ENCODE peak calls at places on chromosomes 4 and X, in six cellular contexts. One of them, this sample, is unnamed.

GRCh38 chrX:20641954-20642353 is 375.2 kb upstream of the RPS6KA3 start:
- DNase-seq in endothelial cell: no peak
- DNase-seq in fibroblast of villous mesenchyme: no peak
- DNase-seq in GM12865: no peak
- DNase-seq in RWPE2: no peak
- DNase-seq in ovary: no peak
- DNase-seq in this sample: no peak

GRCh38 chr4:16116019-16116418 is 32.2 kb upstream of the PROM1 start:
- DNase-seq in endothelial cell: no peak
- DNase-seq in fibroblast of villous mesenchyme: no peak
- DNase-seq in GM12865: no peak
- DNase-seq in RWPE2: no peak
- DNase-seq in ovary: no peak
- DNase-seq in this sample: no peak

GRCh38 chrX:20139966-20140365 is 1.7 kb downstream of the EIF1AX start:
- DNase-seq in endothelial cell: no peak
- DNase-seq in fibroblast of villous mesenchyme: peak; percentile 55
- DNase-seq in GM12865: no peak
- DNase-seq in RWPE2: no peak
- DNase-seq in ovary: no peak
- DNase-seq in this sample: no peak

GRCh38 chr4:141387299-141387698 is 166.6 kb downstream of the ZNF330 start:
- DNase-seq in endothelial cell: no peak
- DNase-seq in fibroblast of villous mesenchyme: peak; percentile 65
- DNase-seq in GM12865: no peak
- DNase-seq in RWPE2: no peak
- DNase-seq in ovary: no peak
- DNase-seq in this sample: no peak

GRCh38 chr4:41638806-41639205 is 100.8 kb downstream of the LIMCH1 start:
- DNase-seq in endothelial cell: no peak
- DNase-seq in fibroblast of villous mesenchyme: no peak
- DNase-seq in GM12865: no peak
- DNase-seq in RWPE2: no peak
- DNase-seq in ovary: no peak
- DNase-seq in this sample: no peak

GRCh38 chrX:52870041-52870440 is 2.2 kb upstream of the XAGE3 start:
- DNase-seq in endothelial cell: no peak
- DNase-seq in fibroblast of villous mesenchyme: no peak
- DNase-seq in GM12865: no peak
- DNase-seq in RWPE2: no peak
- DNase-seq in ovary: no peak
- DNase-seq in this sample: no peak

GRCh38 chrX:136189222-136189621 is 41.9 kb downstream of the FHL1 start:
- DNase-seq in endothelial cell: no peak
- DNase-seq in fibroblast of villous mesenchyme: no peak
- DNase-seq in GM12865: no peak
- DNase-seq in RWPE2: no peak
- DNase-seq in ovary: no peak
- DNase-seq in this sample: no peak

GRCh38 chr4:4524364-4524763 is 17.5 kb downstream of the STX18 start:
- DNase-seq in endothelial cell: peak; percentile 9
- DNase-seq in fibroblast of villous mesenchyme: no peak
- DNase-seq in GM12865: peak; percentile 92
- DNase-seq in RWPE2: no peak
- DNase-seq in ovary: no peak
- DNase-seq in this sample: peak; percentile 8

GRCh38 chr4:98539299-98539698 is 119.1 kb downstream of the TSPAN5 start:
- DNase-seq in endothelial cell: no peak
- DNase-seq in fibroblast of villous mesenchyme: no peak
- DNase-seq in GM12865: no peak
- DNase-seq in RWPE2: no peak
- DNase-seq in ovary: no peak
- DNase-seq in this sample: no peak

GRCh38 chrX:63652086-63652775 is 132.8 kb downstream of the ARHGEF9 start:
- DNase-seq in endothelial cell: no peak
- DNase-seq in fibroblast of villous mesenchyme: peak; percentile 28
- DNase-seq in GM12865: no peak
- DNase-seq in RWPE2: no peak
- DNase-seq in ovary: no peak
- DNase-seq in this sample: no peak

GRCh38 chrX:20974326-20974725 is 399.9 kb upstream of the CNKSR2 start:
- DNase-seq in endothelial cell: no peak
- DNase-seq in fibroblast of villous mesenchyme: peak; percentile 74
- DNase-seq in GM12865: no peak
- DNase-seq in RWPE2: no peak
- DNase-seq in ovary: no peak
- DNase-seq in this sample: no peak

GRCh38 chr4:25927361-25928040 is 13.5 kb downstream of the SMIM20 start:
- DNase-seq in endothelial cell: no peak
- DNase-seq in fibroblast of villous mesenchyme: no peak
- DNase-seq in GM12865: no peak
- DNase-seq in RWPE2: no peak
- DNase-seq in ovary: no peak
- DNase-seq in this sample: no peak

GRCh38 chr4:20618729-20619128 is 81.5 kb upstream of the PACRGL start:
- DNase-seq in endothelial cell: no peak
- DNase-seq in fibroblast of villous mesenchyme: no peak
- DNase-seq in GM12865: no peak
- DNase-seq in RWPE2: no peak
- DNase-seq in ovary: no peak
- DNase-seq in this sample: peak; percentile 6

GRCh38 chrX:68196939-68197791 is 236.1 kb downstream of the OPHN1 start:
- DNase-seq in endothelial cell: peak; percentile 28
- DNase-seq in fibroblast of villous mesenchyme: peak; percentile 43
- DNase-seq in GM12865: peak; percentile 37
- DNase-seq in RWPE2: no peak
- DNase-seq in ovary: no peak
- DNase-seq in this sample: peak; percentile 28

GRCh38 chr4:138241281-138242075 is 671 bp downstream of the SLC7A11 start:
- DNase-seq in endothelial cell: no peak
- DNase-seq in fibroblast of villous mesenchyme: peak; percentile 49
- DNase-seq in GM12865: peak; percentile 33
- DNase-seq in RWPE2: no peak
- DNase-seq in ovary: no peak
- DNase-seq in this sample: peak; percentile 34

GRCh38 chrX:87572911-87573310 is 55.3 kb downstream of the KLHL4 start:
- DNase-seq in endothelial cell: no peak
- DNase-seq in fibroblast of villous mesenchyme: peak; percentile 8
- DNase-seq in GM12865: no peak
- DNase-seq in RWPE2: no peak
- DNase-seq in ovary: no peak
- DNase-seq in this sample: no peak

GRCh38 chr4:59455751-59456150 is 1744.4 kb upstream of the ADGRL3 start:
- DNase-seq in endothelial cell: no peak
- DNase-seq in fibroblast of villous mesenchyme: no peak
- DNase-seq in GM12865: no peak
- DNase-seq in RWPE2: no peak
- DNase-seq in ovary: no peak
- DNase-seq in this sample: no peak

GRCh38 chr4:1371831-1372165 is 24.8 kb downstream of the UVSSA start:
- DNase-seq in endothelial cell: no peak
- DNase-seq in fibroblast of villous mesenchyme: no peak
- DNase-seq in GM12865: no peak
- DNase-seq in RWPE2: no peak
- DNase-seq in ovary: no peak
- DNase-seq in this sample: no peak

GRCh38 chr4:36222702-36223101 is 21.6 kb downstream of the ARAP2 start:
- DNase-seq in endothelial cell: no peak
- DNase-seq in fibroblast of villous mesenchyme: no peak
- DNase-seq in GM12865: no peak
- DNase-seq in RWPE2: no peak
- DNase-seq in ovary: no peak
- DNase-seq in this sample: no peak

GRCh38 chr4:71978192-71978845 is 53.5 kb upstream of the NPFFR2 start:
- DNase-seq in endothelial cell: no peak
- DNase-seq in fibroblast of villous mesenchyme: no peak
- DNase-seq in GM12865: no peak
- DNase-seq in RWPE2: no peak
- DNase-seq in ovary: no peak
- DNase-seq in this sample: no peak

GRCh38 chr4:82797048-82797590 is 1.5 kb downstream of the SCD5 start:
- DNase-seq in endothelial cell: no peak
- DNase-seq in fibroblast of villous mesenchyme: no peak
- DNase-seq in GM12865: no peak
- DNase-seq in RWPE2: no peak
- DNase-seq in ovary: peak; percentile 55
- DNase-seq in this sample: no peak

GRCh38 chrX:24005028-24005427 is 22.0 kb downstream of the KLHL15 start:
- DNase-seq in endothelial cell: no peak
- DNase-seq in fibroblast of villous mesenchyme: no peak
- DNase-seq in GM12865: peak; percentile 33
- DNase-seq in RWPE2: no peak
- DNase-seq in ovary: no peak
- DNase-seq in this sample: no peak

GRCh38 chr4:113945906-113946305 is 33.5 kb downstream of the ARSJ start:
- DNase-seq in endothelial cell: no peak
- DNase-seq in fibroblast of villous mesenchyme: no peak
- DNase-seq in GM12865: no peak
- DNase-seq in RWPE2: no peak
- DNase-seq in ovary: no peak
- DNase-seq in this sample: no peak

GRCh38 chr4:76016383-76016782 is 6.9 kb downstream of the CXCL10 start:
- DNase-seq in endothelial cell: no peak
- DNase-seq in fibroblast of villous mesenchyme: no peak
- DNase-seq in GM12865: peak; percentile 83
- DNase-seq in RWPE2: no peak
- DNase-seq in ovary: no peak
- DNase-seq in this sample: no peak

GRCh38 chr4:89803915-89804314 is 33.0 kb downstream of the SNCA start:
- DNase-seq in endothelial cell: no peak
- DNase-seq in fibroblast of villous mesenchyme: no peak
- DNase-seq in GM12865: no peak
- DNase-seq in RWPE2: no peak
- DNase-seq in ovary: no peak
- DNase-seq in this sample: no peak

GRCh38 chr4:10005632-10006031 is 15.7 kb downstream of the SLC2A9 start:
- DNase-seq in endothelial cell: no peak
- DNase-seq in fibroblast of villous mesenchyme: no peak
- DNase-seq in GM12865: no peak
- DNase-seq in RWPE2: no peak
- DNase-seq in ovary: no peak
- DNase-seq in this sample: no peak

GRCh38 chrX:70439016-70439415 is 5.6 kb upstream of the DLG3 start:
- DNase-seq in endothelial cell: no peak
- DNase-seq in fibroblast of villous mesenchyme: no peak
- DNase-seq in GM12865: peak; percentile 49
- DNase-seq in RWPE2: no peak
- DNase-seq in ovary: no peak
- DNase-seq in this sample: no peak

GRCh38 chrX:146934256-146934655 is 119.7 kb upstream of the CXorf51A start:
- DNase-seq in endothelial cell: no peak
- DNase-seq in fibroblast of villous mesenchyme: no peak
- DNase-seq in GM12865: no peak
- DNase-seq in RWPE2: no peak
- DNase-seq in ovary: no peak
- DNase-seq in this sample: no peak

GRCh38 chrX:41350150-41350975 is 16.4 kb downstream of the DDX3X start:
- DNase-seq in endothelial cell: no peak
- DNase-seq in fibroblast of villous mesenchyme: peak; percentile 41
- DNase-seq in GM12865: no peak
- DNase-seq in RWPE2: no peak
- DNase-seq in ovary: no peak
- DNase-seq in this sample: no peak

GRCh38 chr4:152166567-152166966 is 369.3 kb downstream of the FBXW7 start:
- DNase-seq in endothelial cell: peak; percentile 47
- DNase-seq in fibroblast of villous mesenchyme: peak; percentile 11
- DNase-seq in GM12865: no peak
- DNase-seq in RWPE2: no peak
- DNase-seq in ovary: no peak
- DNase-seq in this sample: peak; percentile 79

GRCh38 chr4:1762264-1763010 is 30.7 kb upstream of the FGFR3 start:
- DNase-seq in endothelial cell: no peak
- DNase-seq in fibroblast of villous mesenchyme: no peak
- DNase-seq in GM12865: no peak
- DNase-seq in RWPE2: no peak
- DNase-seq in ovary: no peak
- DNase-seq in this sample: no peak

GRCh38 chr4:98706200-98706813 is 47.9 kb upstream of the TSPAN5 start:
- DNase-seq in endothelial cell: no peak
- DNase-seq in fibroblast of villous mesenchyme: no peak
- DNase-seq in GM12865: no peak
- DNase-seq in RWPE2: no peak
- DNase-seq in ovary: no peak
- DNase-seq in this sample: no peak

GRCh38 chr4:185396724-185397402 is at the start of gene ANKRD37:
- DNase-seq in endothelial cell: peak; percentile 38
- DNase-seq in fibroblast of villous mesenchyme: no peak
- DNase-seq in GM12865: no peak
- DNase-seq in RWPE2: no peak
- DNase-seq in ovary: no peak
- DNase-seq in this sample: no peak
- TF ChIP-seq CTCF in endothelial cell: no peak
- TF ChIP-seq CTCF in fibroblast of villous mesenchyme: no peak
- TF ChIP-seq CTCF in GM12865: no peak
- TF ChIP-seq CTCF in RWPE2: no peak
- TF ChIP-seq CTCF in ovary: no peak
- TF ChIP-seq CTCF in this sample: no peak

GRCh38 chr4:31692407-31692940 is 972.3 kb downstream of the PCDH7 start:
- DNase-seq in endothelial cell: no peak
- DNase-seq in fibroblast of villous mesenchyme: no peak
- DNase-seq in GM12865: no peak
- DNase-seq in RWPE2: no peak
- DNase-seq in ovary: no peak
- DNase-seq in this sample: no peak
- TF ChIP-seq CTCF in endothelial cell: no peak
- TF ChIP-seq CTCF in fibroblast of villous mesenchyme: no peak
- TF ChIP-seq CTCF in GM12865: no peak
- TF ChIP-seq CTCF in RWPE2: peak; percentile 65
- TF ChIP-seq CTCF in ovary: no peak
- TF ChIP-seq CTCF in this sample: no peak

GRCh38 chrX:118115948-118116307 is 682 bp downstream of the KLHL13 start:
- DNase-seq in endothelial cell: no peak
- DNase-seq in fibroblast of villous mesenchyme: no peak
- DNase-seq in GM12865: no peak
- DNase-seq in RWPE2: no peak
- DNase-seq in ovary: no peak
- DNase-seq in this sample: no peak

GRCh38 chrX:118116308-118117068 is at the start of gene KLHL13:
- DNase-seq in endothelial cell: peak; percentile 25
- DNase-seq in fibroblast of villous mesenchyme: peak; percentile 5
- DNase-seq in GM12865: peak; percentile 39
- DNase-seq in RWPE2: no peak
- DNase-seq in ovary: peak; percentile 62
- DNase-seq in this sample: peak; percentile 56

DNA sequence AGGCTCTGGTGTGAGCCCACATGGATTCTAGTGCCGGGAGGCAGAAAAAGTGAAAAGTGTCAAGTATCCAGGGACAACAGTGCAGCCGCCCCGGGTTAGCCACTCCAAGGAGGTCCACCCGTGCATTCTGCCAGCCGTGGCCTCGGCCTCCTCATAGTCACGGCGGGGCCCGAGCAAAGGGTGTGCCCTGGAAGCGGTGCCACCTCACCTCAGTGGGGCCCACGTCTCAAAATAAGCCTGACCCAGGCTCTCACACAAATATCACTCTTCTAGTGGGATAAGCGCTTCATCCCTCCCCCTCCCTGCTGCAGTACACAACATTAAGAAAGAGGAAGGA is 427 bp upstream of the KLHL13 start:
- DNase-seq in endothelial cell: no peak
- DNase-seq in fibroblast of villous mesenchyme: no peak
- DNase-seq in GM12865: no peak
- DNase-seq in RWPE2: no peak
- DNase-seq in ovary: no peak
- DNase-seq in this sample: no peak
- TF ChIP-seq CTCF in endothelial cell: no peak
- TF ChIP-seq CTCF in fibroblast of villous mesenchyme: no peak
- TF ChIP-seq CTCF in GM12865: no peak
- TF ChIP-seq CTCF in RWPE2: no peak
- TF ChIP-seq CTCF in ovary: no peak
- TF ChIP-seq CTCF in this sample: no peak

GRCh38 chr4:154349829-154350228 is 141.8 kb downstream of the DCHS2 start:
- DNase-seq in endothelial cell: no peak
- DNase-seq in fibroblast of villous mesenchyme: peak; percentile 16
- DNase-seq in GM12865: no peak
- DNase-seq in RWPE2: no peak
- DNase-seq in ovary: no peak
- DNase-seq in this sample: no peak
- TF ChIP-seq CTCF in endothelial cell: peak; percentile 46
- TF ChIP-seq CTCF in fibroblast of villous mesenchyme: peak; percentile 52
- TF ChIP-seq CTCF in GM12865: peak; percentile 17
- TF ChIP-seq CTCF in RWPE2: peak; percentile 55
- TF ChIP-seq CTCF in ovary: no peak
- TF ChIP-seq CTCF in this sample: peak; percentile 43